ENCODE peak calls at places on chromosome 21, in ten cellular contexts. One of them, this sample, is unnamed.

GRCh38 chr21:21196087-21196486 is 197.9 kb downstream of the NCAM2 start:
- DNase-seq in MM.1S: no peak
- DNase-seq in body of pancreas: no peak
- DNase-seq in HCT116: no peak
- DNase-seq in A549: no peak
- DNase-seq in spleen: no peak
- DNase-seq in colonic mucosa: no peak
- DNase-seq in cardiac muscle cell: no peak
- DNase-seq in breast epithelium: no peak
- DNase-seq in uterus: no peak
- DNase-seq in this sample: no peak

GRCh38 chr21:42766756-42767560 is 112.4 kb downstream of the WDR4 start:
- DNase-seq in MM.1S: no peak
- DNase-seq in body of pancreas: no peak
- DNase-seq in HCT116: no peak
- DNase-seq in A549: no peak
- DNase-seq in spleen: peak; percentile 53
- DNase-seq in colonic mucosa: no peak
- DNase-seq in cardiac muscle cell: no peak
- DNase-seq in breast epithelium: no peak
- DNase-seq in uterus: no peak
- DNase-seq in this sample: no peak

GRCh38 chr21:32389337-32390015 is 3.3 kb downstream of the URB1 start:
- DNase-seq in MM.1S: no peak
- DNase-seq in body of pancreas: no peak
- DNase-seq in HCT116: no peak
- DNase-seq in A549: no peak
- DNase-seq in spleen: peak; percentile 29
- DNase-seq in colonic mucosa: no peak
- DNase-seq in cardiac muscle cell: no peak
- DNase-seq in breast epithelium: no peak
- DNase-seq in uterus: no peak
- DNase-seq in this sample: no peak

GRCh38 chr21:42678118-42678430 is 24.7 kb downstream of the PDE9A start:
- DNase-seq in MM.1S: no peak
- DNase-seq in body of pancreas: no peak
- DNase-seq in HCT116: no peak
- DNase-seq in A549: no peak
- DNase-seq in spleen: peak; percentile 6
- DNase-seq in colonic mucosa: no peak
- DNase-seq in cardiac muscle cell: no peak
- DNase-seq in breast epithelium: no peak
- DNase-seq in uterus: no peak
- DNase-seq in this sample: no peak

GRCh38 chr21:42081931-42082381 is 10.8 kb downstream of the UMODL1 start:
- DNase-seq in MM.1S: no peak
- DNase-seq in body of pancreas: no peak
- DNase-seq in HCT116: no peak
- DNase-seq in A549: no peak
- DNase-seq in spleen: no peak
- DNase-seq in colonic mucosa: no peak
- DNase-seq in cardiac muscle cell: no peak
- DNase-seq in breast epithelium: no peak
- DNase-seq in uterus: no peak
- DNase-seq in this sample: no peak

GRCh38 chr21:38500073-38500472 is 1.8 kb upstream of the ERG start:
- DNase-seq in MM.1S: no peak
- DNase-seq in body of pancreas: no peak
- DNase-seq in HCT116: no peak
- DNase-seq in A549: no peak
- DNase-seq in spleen: no peak
- DNase-seq in colonic mucosa: no peak
- DNase-seq in cardiac muscle cell: no peak
- DNase-seq in breast epithelium: no peak
- DNase-seq in uterus: no peak
- DNase-seq in this sample: no peak

GRCh38 chr21:38985423-38986378 is 180.0 kb downstream of the ETS2 start:
- DNase-seq in MM.1S: no peak
- DNase-seq in body of pancreas: no peak
- DNase-seq in HCT116: no peak
- DNase-seq in A549: no peak
- DNase-seq in spleen: no peak
- DNase-seq in colonic mucosa: peak; percentile 48
- DNase-seq in cardiac muscle cell: no peak
- DNase-seq in breast epithelium: peak; percentile 87
- DNase-seq in uterus: peak; percentile 74
- DNase-seq in this sample: peak; percentile 72

GRCh38 chr21:37531402-37532042 is 164.9 kb downstream of the DYRK1A start:
- DNase-seq in MM.1S: no peak
- DNase-seq in body of pancreas: no peak
- DNase-seq in HCT116: no peak
- DNase-seq in A549: no peak
- DNase-seq in spleen: peak; percentile 76
- DNase-seq in colonic mucosa: no peak
- DNase-seq in cardiac muscle cell: no peak
- DNase-seq in breast epithelium: no peak
- DNase-seq in uterus: no peak
- DNase-seq in this sample: no peak

GRCh38 chr21:37357691-37358090 is 8.9 kb upstream of the DYRK1A start:
- DNase-seq in MM.1S: no peak
- DNase-seq in body of pancreas: no peak
- DNase-seq in HCT116: no peak
- DNase-seq in A549: no peak
- DNase-seq in spleen: no peak
- DNase-seq in colonic mucosa: no peak
- DNase-seq in cardiac muscle cell: no peak
- DNase-seq in breast epithelium: no peak
- DNase-seq in uterus: no peak
- DNase-seq in this sample: no peak

GRCh38 chr21:17466166-17466565 is 46.7 kb upstream of the CXADR start:
- DNase-seq in MM.1S: no peak
- DNase-seq in body of pancreas: no peak
- DNase-seq in HCT116: no peak
- DNase-seq in A549: peak; percentile 28
- DNase-seq in spleen: no peak
- DNase-seq in colonic mucosa: peak; percentile 36
- DNase-seq in cardiac muscle cell: no peak
- DNase-seq in breast epithelium: no peak
- DNase-seq in uterus: no peak
- DNase-seq in this sample: no peak

GRCh38 chr21:8992731-8993174 is 1528.6 kb upstream of the TPTE start:
- DNase-seq in MM.1S: no peak
- DNase-seq in body of pancreas: no peak
- DNase-seq in HCT116: no peak
- DNase-seq in A549: peak; percentile 97
- DNase-seq in spleen: no peak
- DNase-seq in colonic mucosa: no peak
- DNase-seq in cardiac muscle cell: no peak
- DNase-seq in breast epithelium: no peak
- DNase-seq in uterus: no peak
- DNase-seq in this sample: no peak

GRCh38 chr21:8993943-8994639 is 1527.3 kb upstream of the TPTE start:
- DNase-seq in MM.1S: no peak
- DNase-seq in body of pancreas: no peak
- DNase-seq in HCT116: no peak
- DNase-seq in A549: peak; percentile 96
- DNase-seq in spleen: no peak
- DNase-seq in colonic mucosa: no peak
- DNase-seq in cardiac muscle cell: no peak
- DNase-seq in breast epithelium: no peak
- DNase-seq in uterus: no peak
- DNase-seq in this sample: no peak

GRCh38 chr21:8991968-8992621 is 1529.3 kb upstream of the TPTE start:
- DNase-seq in MM.1S: no peak
- DNase-seq in body of pancreas: no peak
- DNase-seq in HCT116: no peak
- DNase-seq in A549: peak; percentile 94
- DNase-seq in spleen: no peak
- DNase-seq in colonic mucosa: no peak
- DNase-seq in cardiac muscle cell: no peak
- DNase-seq in breast epithelium: no peak
- DNase-seq in uterus: no peak
- DNase-seq in this sample: no peak

GRCh38 chr21:8994640-8995511 is 1526.5 kb upstream of the TPTE start:
- DNase-seq in MM.1S: no peak
- DNase-seq in body of pancreas: no peak
- DNase-seq in HCT116: no peak
- DNase-seq in A549: peak; percentile 95
- DNase-seq in spleen: no peak
- DNase-seq in colonic mucosa: no peak
- DNase-seq in cardiac muscle cell: no peak
- DNase-seq in breast epithelium: no peak
- DNase-seq in uterus: no peak
- DNase-seq in this sample: no peak

GRCh38 chr21:8993284-8993942 is 1528.0 kb upstream of the TPTE start:
- DNase-seq in MM.1S: no peak
- DNase-seq in body of pancreas: no peak
- DNase-seq in HCT116: no peak
- DNase-seq in A549: peak; percentile 94
- DNase-seq in spleen: no peak
- DNase-seq in colonic mucosa: no peak
- DNase-seq in cardiac muscle cell: no peak
- DNase-seq in breast epithelium: no peak
- DNase-seq in uterus: no peak
- DNase-seq in this sample: no peak
- H3K9me3 ChIP-seq in MM.1S: no peaks in the 10 kb centered on the region
- H3K9me3 ChIP-seq in body of pancreas: no peaks in the 10 kb centered on the region
- H3K9me3 ChIP-seq in HCT116: peaks cover 41% of the 10 kb centered on the region
- H3K9me3 ChIP-seq in A549: no peaks in the 10 kb centered on the region
- H3K9me3 ChIP-seq in spleen: peaks cover 28% of the 10 kb centered on the region
- H3K9me3 ChIP-seq in colonic mucosa: no peaks in the 10 kb centered on the region
- H3K9me3 ChIP-seq in cardiac muscle cell: peaks cover 14% of the 10 kb centered on the region
- H3K9me3 ChIP-seq in breast epithelium: peaks cover 4% of the 10 kb centered on the region
- H3K9me3 ChIP-seq in uterus: no peaks in the 10 kb centered on the region
- H3K9me3 ChIP-seq in this sample: no peaks in the 10 kb centered on the region

GRCh38 chr21:44822484-44823178 is 4.8 kb upstream of the SUMO3 start:
- DNase-seq in MM.1S: no peak
- DNase-seq in body of pancreas: no peak
- DNase-seq in HCT116: no peak
- DNase-seq in A549: no peak
- DNase-seq in spleen: no peak
- DNase-seq in colonic mucosa: no peak
- DNase-seq in cardiac muscle cell: no peak
- DNase-seq in breast epithelium: no peak
- DNase-seq in uterus: no peak
- DNase-seq in this sample: no peak

GRCh38 chr21:44820851-44821250 is 3.0 kb upstream of the SUMO3 start:
- DNase-seq in MM.1S: no peak
- DNase-seq in body of pancreas: no peak
- DNase-seq in HCT116: no peak
- DNase-seq in A549: no peak
- DNase-seq in spleen: no peak
- DNase-seq in colonic mucosa: no peak
- DNase-seq in cardiac muscle cell: no peak
- DNase-seq in breast epithelium: no peak
- DNase-seq in uterus: no peak
- DNase-seq in this sample: no peak

GRCh38 chr21:44819283-44820243 is 1.7 kb upstream of the SUMO3 start:
- DNase-seq in MM.1S: no peak
- DNase-seq in body of pancreas: no peak
- DNase-seq in HCT116: no peak
- DNase-seq in A549: no peak
- DNase-seq in spleen: no peak
- DNase-seq in colonic mucosa: no peak
- DNase-seq in cardiac muscle cell: no peak
- DNase-seq in breast epithelium: no peak
- DNase-seq in uterus: no peak
- DNase-seq in this sample: no peak

GRCh38 chr21:44818636-44819011 is 762 bp upstream of the SUMO3 start:
- DNase-seq in MM.1S: no peak
- DNase-seq in body of pancreas: no peak
- DNase-seq in HCT116: no peak
- DNase-seq in A549: no peak
- DNase-seq in spleen: peak; percentile 90
- DNase-seq in colonic mucosa: peak; percentile 35
- DNase-seq in cardiac muscle cell: no peak
- DNase-seq in breast epithelium: no peak
- DNase-seq in uterus: no peak
- DNase-seq in this sample: no peak

GRCh38 chr21:44823179-44823654 is 5.4 kb upstream of the SUMO3 start:
- DNase-seq in MM.1S: no peak
- DNase-seq in body of pancreas: no peak
- DNase-seq in HCT116: no peak
- DNase-seq in A549: no peak
- DNase-seq in spleen: no peak
- DNase-seq in colonic mucosa: no peak
- DNase-seq in cardiac muscle cell: no peak
- DNase-seq in breast epithelium: no peak
- DNase-seq in uterus: no peak
- DNase-seq in this sample: no peak
- H3K9me3 ChIP-seq in MM.1S: no peaks in the 10 kb centered on the region
- H3K9me3 ChIP-seq in body of pancreas: no peaks in the 10 kb centered on the region
- H3K9me3 ChIP-seq in HCT116: peaks cover 19% of the 10 kb centered on the region
- H3K9me3 ChIP-seq in A549: peaks cover 51% of the 10 kb centered on the region
- H3K9me3 ChIP-seq in spleen: peaks cover 56% of the 10 kb centered on the region
- H3K9me3 ChIP-seq in colonic mucosa: no peaks in the 10 kb centered on the region
- H3K9me3 ChIP-seq in cardiac muscle cell: no peaks in the 10 kb centered on the region
- H3K9me3 ChIP-seq in breast epithelium: peaks cover 60% of the 10 kb centered on the region
- H3K9me3 ChIP-seq in uterus: peaks cover 8% of the 10 kb centered on the region
- H3K9me3 ChIP-seq in this sample: peaks cover 60% of the 10 kb centered on the region

DNA sequence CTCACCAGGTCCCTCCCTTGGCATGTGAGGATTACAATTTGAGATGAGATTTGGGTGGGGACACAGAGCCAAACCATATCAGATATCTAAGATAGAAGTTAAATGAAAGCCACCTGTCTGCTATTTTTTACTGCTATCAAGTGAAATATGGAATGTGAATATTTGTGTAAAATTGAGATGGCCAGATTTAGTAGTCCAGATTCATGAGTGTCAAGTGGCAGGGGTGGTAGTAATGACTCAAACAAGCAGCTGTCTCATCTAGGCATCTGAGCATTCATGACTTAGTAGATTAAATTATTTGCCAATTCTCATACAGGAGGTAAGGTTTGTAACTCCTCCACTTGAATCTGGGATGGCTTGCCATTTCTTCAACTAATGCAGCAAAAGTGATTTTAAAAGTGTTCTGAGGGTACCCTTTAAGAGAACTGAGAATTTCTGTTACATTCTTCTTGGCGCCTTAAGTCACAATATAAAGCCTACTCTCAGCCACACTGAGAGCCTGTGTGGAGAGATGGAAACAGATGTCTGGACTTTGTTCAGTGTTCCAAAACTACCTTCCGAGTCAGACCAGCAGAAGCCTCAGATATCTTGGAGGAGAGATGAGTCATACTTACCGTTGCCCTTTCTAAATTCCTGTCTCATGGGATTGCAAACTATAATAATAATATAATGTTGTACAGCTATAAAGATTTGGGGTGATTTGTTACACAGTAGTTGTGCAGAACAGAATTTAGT is 1065.6 kb upstream of the TMPRSS15 start:
- DNase-seq in MM.1S: no peak
- DNase-seq in body of pancreas: no peak
- DNase-seq in HCT116: no peak
- DNase-seq in A549: no peak
- DNase-seq in spleen: no peak
- DNase-seq in colonic mucosa: no peak
- DNase-seq in cardiac muscle cell: no peak
- DNase-seq in breast epithelium: no peak
- DNase-seq in uterus: no peak
- DNase-seq in this sample: no peak
- H3K9me3 ChIP-seq in MM.1S: no peaks in the 10 kb centered on the region
- H3K9me3 ChIP-seq in body of pancreas: no peaks in the 10 kb centered on the region
- H3K9me3 ChIP-seq in HCT116: peaks cover 10% of the 10 kb centered on the region
- H3K9me3 ChIP-seq in A549: no peaks in the 10 kb centered on the region
- H3K9me3 ChIP-seq in spleen: peaks cover 9% of the 10 kb centered on the region
- H3K9me3 ChIP-seq in colonic mucosa: no peaks in the 10 kb centered on the region
- H3K9me3 ChIP-seq in cardiac muscle cell: no peaks in the 10 kb centered on the region
- H3K9me3 ChIP-seq in breast epithelium: no peaks in the 10 kb centered on the region
- H3K9me3 ChIP-seq in uterus: no peaks in the 10 kb centered on the region
- H3K9me3 ChIP-seq in this sample: no peaks in the 10 kb centered on the region

GRCh38 chr21:25490742-25491141 is 116.5 kb downstream of the MRPL39 start:
- DNase-seq in MM.1S: no peak
- DNase-seq in body of pancreas: no peak
- DNase-seq in HCT116: no peak
- DNase-seq in A549: no peak
- DNase-seq in spleen: no peak
- DNase-seq in colonic mucosa: no peak
- DNase-seq in cardiac muscle cell: no peak
- DNase-seq in breast epithelium: no peak
- DNase-seq in uterus: no peak
- DNase-seq in this sample: no peak
- H3K9me3 ChIP-seq in MM.1S: no peaks in the 10 kb centered on the region
- H3K9me3 ChIP-seq in body of pancreas: no peaks in the 10 kb centered on the region
- H3K9me3 ChIP-seq in HCT116: no peaks in the 10 kb centered on the region
- H3K9me3 ChIP-seq in A549: no peaks in the 10 kb centered on the region
- H3K9me3 ChIP-seq in spleen: no peaks in the 10 kb centered on the region
- H3K9me3 ChIP-seq in colonic mucosa: no peaks in the 10 kb centered on the region
- H3K9me3 ChIP-seq in cardiac muscle cell: no peaks in the 10 kb centered on the region
- H3K9me3 ChIP-seq in breast epithelium: no peaks in the 10 kb centered on the region
- H3K9me3 ChIP-seq in uterus: no peaks in the 10 kb centered on the region
- H3K9me3 ChIP-seq in this sample: no peaks in the 10 kb centered on the region

This sample was measured in tibial nerve.